ENCODE peak calls at places on chromosomes 12 and 14, in five cellular contexts. H is HepG2, N is endothelial cell of umbilical vein, O is DND-41, I is astrocyte. A is an unnamed sample.

GRCh38 chr12:132386926-132387497 is 57.6 kb upstream of the GALNT9 start:
- DNase-seq in N (no peak), H (no peak), O (no peak), I (no peak), A (no peak)

GRCh38 chr14:103690332-103690731 is 24.9 kb downstream of the XRCC3 start:
- DNase-seq in N (no peak), I (no peak), O (no peak), H (no peak), A (no peak)

GRCh38 chr12:101945361-101946232 is 68.2 kb downstream of the DRAM1 start:
- DNase-seq in I (no peak), N (no peak), H (peak; percentile 39), O (no peak), A (peak; percentile 60)

GRCh38 chr14:65792208-65792905 is 379.8 kb downstream of the FUT8 start:
- DNase-seq in H (no peak), N (no peak), I (peak; percentile 57), O (no peak), A (no peak)

GRCh38 chr12:94056419-94057158 is 91.8 kb upstream of the PLXNC1 start:
- DNase-seq in H (no peak), I (no peak), N (no peak), O (no peak), A (no peak)

GRCh38 chr12:66405395-66405794 is 103.1 kb downstream of the HELB start:
- DNase-seq in N (peak; percentile 67), O (no peak), I (peak; percentile 52), H (no peak), A (peak; percentile 70)

GRCh38 chr12:59708059-59708458 is 112.2 kb downstream of the SLC16A7 start:
- DNase-seq in O (no peak), H (no peak), N (no peak), I (peak; percentile 84), A (peak; percentile 86)

GRCh38 chr14:93103392-93104080 is 12.2 kb downstream of the ITPK1 start:
- DNase-seq in I (no peak), O (peak; percentile 88), N (no peak), H (no peak), A (no peak)

GRCh38 chr14:21917699-21918436 is 244.2 kb upstream of the OR4E1 start:
- DNase-seq in I (peak; percentile 8), N (peak; percentile 91), H (peak; percentile 56), O (peak; percentile 74), A (peak; percentile 58)

GRCh38 chr14:35287481-35288013 is 4.6 kb upstream of the PSMA6 start:
- DNase-seq in H (no peak), I (peak; percentile 4), O (peak; percentile 52), N (peak; percentile 49), A (peak; percentile 17)

GRCh38 chr12:126704609-126705008 is 1562.4 kb upstream of the TMEM132C start:
- DNase-seq in O (no peak), I (no peak), N (no peak), H (no peak), A (no peak)

GRCh38 chr12:57224973-57225679 is 4.4 kb upstream of the SHMT2 start:
- DNase-seq in O (peak; percentile 69), I (no peak), N (peak; percentile 26), H (no peak), A (no peak)

GRCh38 chr12:49108958-49109404 is 1.7 kb downstream of the LMBR1L start:
- DNase-seq in H (peak; percentile 23), N (peak; percentile 33), O (no peak), I (no peak), A (peak; percentile 12)

GRCh38 chr14:61398221-61398620 is 76.8 kb downstream of the PRKCH start:
- DNase-seq in I (no peak), H (no peak), N (no peak), O (no peak), A (no peak)
- H4K20me1 ChIP-seq in I (no peaks in the 10 kb centered on the region), H (no peaks in the 10 kb centered on the region), N (peaks cover 2% of the 10 kb centered on the region), O (peaks cover 5% of the 10 kb centered on the region), A (no peaks in the 10 kb centered on the region)

GRCh38 chr12:4830568-4830967 is 79.1 kb upstream of the KCNA1 start:
- DNase-seq in O (peak; percentile 41), N (no peak), I (no peak), H (no peak), A (no peak)
- H3K4me1 ChIP-seq in O (peaks cover 60% of the 10 kb centered on the region), N (peaks cover 4% of the 10 kb centered on the region), I (peaks cover 7% of the 10 kb centered on the region), H (no peaks in the 10 kb centered on the region), A (no peaks in the 10 kb centered on the region)

GRCh38 chr14:61812347-61813100 is 50.3 kb downstream of the SNAPC1 start:
- DNase-seq in N (peak; percentile 29), O (no peak), I (peak; percentile 3), H (no peak), A (peak; percentile 7)
- H3K4me3 ChIP-seq in N (peak within 1 kb of the TSS; percentile 44), O (no peak within 1 kb of the TSS), I (peak within 1 kb of the TSS; percentile 49), H (peak within 1 kb of the TSS; percentile 40), A (peak within 1 kb of the TSS; percentile 42)

GRCh38 chr12:128790653-128791373 is 32.9 kb downstream of the SLC15A4 start:
- DNase-seq in H (no peak), O (no peak), I (no peak), N (no peak), A (no peak)
- H4K20me1 ChIP-seq in H (peaks cover 3% of the 10 kb centered on the region), O (peaks cover 13% of the 10 kb centered on the region), I (peaks cover 7% of the 10 kb centered on the region), N (no peaks in the 10 kb centered on the region), A (no peaks in the 10 kb centered on the region)

DNA sequence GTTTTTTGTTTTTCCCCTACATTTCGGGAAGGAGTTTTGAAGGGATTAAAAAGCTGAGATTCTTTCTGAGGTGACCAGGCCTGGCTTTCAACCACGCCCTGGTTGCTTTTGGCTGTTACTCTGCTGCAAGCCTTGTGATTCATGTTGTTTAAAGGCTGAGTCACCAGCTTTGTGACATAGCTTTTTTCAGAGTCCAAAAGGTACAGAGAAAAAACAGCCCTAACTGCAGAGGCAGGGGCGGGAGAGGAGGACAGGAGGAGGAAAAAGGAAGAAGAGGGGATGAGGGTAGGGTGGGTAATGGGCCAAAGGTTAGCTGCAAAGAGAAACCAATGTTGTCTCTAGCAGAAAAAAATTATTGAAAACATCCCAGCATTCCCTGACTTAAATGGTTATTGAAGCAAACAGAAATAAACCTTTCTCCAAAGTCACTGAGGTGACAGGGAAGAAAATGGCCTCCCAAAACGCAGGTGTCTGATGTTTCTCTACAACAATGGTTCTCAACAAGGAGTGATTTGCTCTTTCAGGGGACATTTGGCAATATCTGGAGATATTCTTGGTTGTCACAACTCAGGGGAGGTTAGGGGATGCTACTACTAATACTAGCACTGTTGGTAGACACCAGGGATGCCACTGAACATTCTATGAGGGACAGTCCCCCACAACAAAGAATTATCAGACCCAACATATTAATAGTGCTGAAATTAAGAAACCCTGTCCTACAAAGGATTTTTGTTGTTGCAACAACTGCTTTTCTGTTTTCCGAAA is 2.1 kb upstream of the UBC start:
- DNase-seq in I (peak; percentile 92), H (peak; percentile 96), N (peak; percentile 88), O (peak; percentile 37), A (peak; percentile 95)
- H3K4me1 ChIP-seq in I (peaks cover 51% of the 10 kb centered on the region), H (peaks cover 52% of the 10 kb centered on the region), N (peaks cover 56% of the 10 kb centered on the region), O (peaks cover 71% of the 10 kb centered on the region), A (peaks cover 14% of the 10 kb centered on the region)

GRCh38 chr12:50922820-50923219 is 29.5 kb upstream of the HIGD1C start:
- DNase-seq in H (no peak), O (no peak), I (no peak), N (peak; percentile 47), A (peak; percentile 53)
- H3K4me3 ChIP-seq in H (no peak overlapping the region), O (no peak overlapping the region), I (no peak overlapping the region), N (no peak overlapping the region), A (no peak overlapping the region)

GRCh38 chr14:101838476-101838875 is 77.0 kb downstream of the PPP2R5C start:
- DNase-seq in I (no peak), N (no peak), O (peak; percentile 35), H (no peak), A (no peak)

GRCh38 chr14:101839661-101840060 is 78.2 kb downstream of the PPP2R5C start:
- DNase-seq in O (no peak), N (no peak), H (no peak), I (no peak), A (no peak)

GRCh38 chr14:101836131-101836530 is 74.6 kb downstream of the PPP2R5C start:
- DNase-seq in N (peak; percentile 72), I (no peak), O (no peak), H (no peak), A (peak; percentile 54)

GRCh38 chr14:101840649-101841365 is 79.3 kb downstream of the PPP2R5C start:
- DNase-seq in H (no peak), N (no peak), O (no peak), I (no peak), A (no peak)

GRCh38 chr14:101839236-101839635 is 77.7 kb downstream of the PPP2R5C start:
- DNase-seq in O (peak; percentile 66), I (no peak), N (no peak), H (no peak), A (no peak)
- H4K20me1 ChIP-seq in O (peaks cover 79% of the 10 kb centered on the region), I (peaks cover 87% of the 10 kb centered on the region), N (no peaks in the 10 kb centered on the region), H (peaks cover 12% of the 10 kb centered on the region), A (no peaks in the 10 kb centered on the region)

DNA sequence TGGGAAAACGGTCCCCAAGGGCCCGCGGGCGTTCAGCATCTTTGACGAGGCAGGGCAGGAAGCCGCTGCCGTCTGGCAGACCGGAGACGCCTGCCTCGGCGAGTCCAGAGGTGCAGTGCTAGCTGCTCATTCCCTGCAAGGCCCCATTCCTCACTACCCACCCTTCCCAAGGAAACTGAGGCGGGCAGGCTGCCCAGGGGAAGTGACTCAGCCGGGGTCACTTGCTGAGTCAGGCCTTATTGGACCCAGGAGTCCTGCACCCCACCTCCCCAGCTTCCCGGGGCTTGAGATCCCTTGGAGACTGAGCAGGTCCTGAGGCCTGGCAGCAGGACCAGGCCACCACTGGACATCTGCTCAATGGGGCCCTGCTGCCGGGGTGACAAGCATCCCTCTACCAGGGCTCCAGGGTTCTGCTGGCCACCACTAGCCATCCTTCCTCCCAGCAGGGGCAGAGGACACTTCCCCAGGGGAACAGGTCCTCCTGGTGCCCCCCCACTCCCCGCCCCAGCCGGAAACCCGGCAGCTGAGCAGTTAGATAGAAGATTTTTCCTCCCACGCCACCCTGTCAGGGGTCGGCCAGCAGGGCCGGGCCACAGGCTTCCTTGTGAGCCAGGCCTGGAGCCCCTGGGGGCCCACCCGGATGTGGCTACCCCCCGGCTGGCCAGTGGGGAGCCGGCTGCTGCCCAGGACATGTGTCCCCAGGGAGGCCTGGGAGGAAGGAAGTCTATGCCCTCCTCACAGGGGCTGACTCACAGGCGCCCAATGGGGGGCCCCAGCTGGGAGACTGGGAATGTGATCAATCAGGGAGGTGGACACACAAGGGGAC is 3.9 kb downstream of the SH2B3 start:
- DNase-seq in O (no peak), H (no peak), N (peak; percentile 84), I (peak; percentile 66), A (peak; percentile 81)
- H3K4me1 ChIP-seq in O (peaks cover 42% of the 10 kb centered on the region), H (peaks cover 26% of the 10 kb centered on the region), N (peaks cover 76% of the 10 kb centered on the region), I (peaks cover 71% of the 10 kb centered on the region), A (peaks cover 52% of the 10 kb centered on the region)